ENCODE peak calls at places on chromosomes 5 and 9, in six cellular contexts. E, R, Q, O, W and G are unnamed samples.

GRCh38 chr9:63817622-63818518 is 1467.1 kb downstream of the FOXD4L5 start:
- DNase-seq in O (no peak), Q (peak; percentile 74), R (no peak), E (peak; percentile 47), W (peak; percentile 9), G (peak; percentile 15)

GRCh38 chr5:120466337-120467006 is 2.4 kb downstream of the PRR16 start:
- DNase-seq in Q (no peak), O (no peak), E (no peak), W (no peak), R (no peak), G (no peak)

GRCh38 chr5:169112016-169112415 is 188.9 kb downstream of the SLIT3 start:
- DNase-seq in W (no peak), Q (no peak), E (no peak), O (no peak), R (no peak), G (no peak)

GRCh38 chr5:43620944-43621505 is 18.0 kb downstream of the NNT start:
- DNase-seq in Q (no peak), E (no peak), W (no peak), O (no peak), R (no peak), G (no peak)

GRCh38 chr9:127612993-127613954 is 1.2 kb downstream of the STXBP1 start:
- DNase-seq in E (peak; percentile 82), W (peak; percentile 55), O (peak; percentile 30), Q (no peak), R (peak; percentile 44), G (peak; percentile 52)

GRCh38 chr9:72149231-72149975 is at the start of gene GDA:
- DNase-seq in E (no peak), Q (no peak), W (no peak), O (no peak), R (no peak), G (peak; percentile 8)

GRCh38 chr9:78756813-78757510 is 460.0 kb downstream of the PSAT1 start:
- DNase-seq in O (no peak), Q (no peak), W (no peak), R (no peak), E (no peak), G (no peak)

GRCh38 chr9:113775714-113776113 is 100.4 kb upstream of the ZNF618 start:
- DNase-seq in E (no peak), Q (no peak), O (no peak), R (no peak), W (no peak), G (no peak)

GRCh38 chr9:107848598-107848997 is 359.0 kb upstream of the KLF4 start:
- DNase-seq in Q (no peak), W (no peak), R (no peak), O (no peak), E (no peak), G (peak; percentile 29)

GRCh38 chr5:135042595-135042994 is 8.6 kb upstream of the PITX1 start:
- DNase-seq in O (no peak), R (no peak), Q (no peak), W (no peak), E (no peak), G (no peak)

GRCh38 chr5:135039526-135040296 is 5.7 kb upstream of the PITX1 start:
- DNase-seq in R (no peak), W (no peak), O (no peak), Q (no peak), E (peak; percentile 71), G (no peak)

GRCh38 chr5:135041726-135042125 is 7.7 kb upstream of the PITX1 start:
- DNase-seq in W (no peak), O (no peak), E (no peak), Q (no peak), R (no peak), G (no peak)

GRCh38 chr5:135040331-135041144 is 6.5 kb upstream of the PITX1 start:
- DNase-seq in R (no peak), W (no peak), Q (no peak), E (peak; percentile 77), O (no peak), G (peak; percentile 56)

DNA sequence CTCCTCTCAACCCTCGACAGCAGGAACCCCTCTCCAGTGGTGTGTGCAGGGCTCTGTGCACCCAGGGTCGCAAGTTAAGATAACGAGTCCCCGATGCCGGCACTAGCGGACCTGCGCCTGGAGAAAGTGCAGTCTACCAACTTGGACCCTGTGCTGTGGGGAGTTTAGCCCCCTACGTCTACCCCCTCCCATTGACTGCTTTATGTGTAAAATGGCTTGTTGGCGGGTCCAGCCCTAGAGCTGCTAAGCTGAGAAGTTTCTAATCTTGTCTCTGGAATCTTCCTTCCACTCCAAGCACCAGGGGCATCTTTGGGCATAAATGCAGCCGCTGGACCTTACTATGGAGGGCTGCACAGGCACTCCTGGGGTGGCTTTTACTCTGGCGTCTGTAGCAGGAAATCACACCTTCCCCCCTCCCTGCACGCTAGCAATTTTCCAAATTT is 7.1 kb upstream of the PITX1 start:
- DNase-seq in W (no peak), R (no peak), O (no peak), Q (no peak), E (no peak), G (no peak)
- H3K4me1 ChIP-seq in W (peaks cover 12% of the 10 kb centered on the region), R (peaks cover 7% of the 10 kb centered on the region), O (no peaks in the 10 kb centered on the region), Q (peaks cover 12% of the 10 kb centered on the region), E (no peaks in the 10 kb centered on the region), G (no peaks in the 10 kb centered on the region)

GRCh38 chr5:180613188-180613587 is 21.9 kb upstream of the SCGB3A1 start:
- DNase-seq in Q (no peak), E (no peak), R (no peak), O (no peak), W (no peak), G (no peak)

GRCh38 chr5:180612683-180613082 is 21.4 kb upstream of the SCGB3A1 start:
- DNase-seq in E (no peak), R (no peak), Q (no peak), O (no peak), W (no peak), G (no peak)

GRCh38 chr5:180609386-180609785 is 18.1 kb upstream of the SCGB3A1 start:
- DNase-seq in W (no peak), E (no peak), R (no peak), O (no peak), Q (no peak), G (no peak)

GRCh38 chr5:180609817-180610550 is 18.7 kb upstream of the SCGB3A1 start:
- DNase-seq in R (no peak), E (no peak), W (no peak), Q (no peak), O (no peak), G (no peak)

GRCh38 chr5:180611140-180611850 is 20.0 kb upstream of the SCGB3A1 start:
- DNase-seq in O (peak; percentile 18), W (peak; percentile 81), R (no peak), E (peak; percentile 79), Q (no peak), G (no peak)
- H3K27ac ChIP-seq in O (no peak overlapping the region), W (no peak overlapping the region), R (no peak overlapping the region), E (no peak overlapping the region), Q (no peak overlapping the region), G (no peak overlapping the region)

DNA sequence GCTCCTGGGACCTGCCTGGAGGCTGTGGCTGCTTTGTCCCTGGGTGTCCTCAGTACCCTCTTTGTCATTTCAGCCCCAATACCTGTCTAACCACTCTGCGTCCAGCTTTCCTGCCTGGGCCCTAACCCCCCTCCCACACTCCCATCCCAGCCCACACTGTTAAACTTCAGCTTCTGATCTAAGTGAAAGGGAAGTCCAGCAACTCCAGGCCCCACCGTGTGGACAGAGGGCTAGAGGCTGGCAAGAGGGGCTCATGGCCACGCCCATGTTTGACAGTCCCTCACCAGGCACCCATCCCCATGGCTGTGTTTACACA is 56.3 kb downstream of the SEMA4D start:
- DNase-seq in O (no peak), R (no peak), Q (no peak), W (no peak), E (no peak), G (no peak)
- H3K4me1 ChIP-seq in O (no peaks in the 10 kb centered on the region), R (peaks cover 47% of the 10 kb centered on the region), Q (peaks cover 49% of the 10 kb centered on the region), W (no peaks in the 10 kb centered on the region), E (peaks cover 29% of the 10 kb centered on the region), G (peaks cover 16% of the 10 kb centered on the region)

DNA sequence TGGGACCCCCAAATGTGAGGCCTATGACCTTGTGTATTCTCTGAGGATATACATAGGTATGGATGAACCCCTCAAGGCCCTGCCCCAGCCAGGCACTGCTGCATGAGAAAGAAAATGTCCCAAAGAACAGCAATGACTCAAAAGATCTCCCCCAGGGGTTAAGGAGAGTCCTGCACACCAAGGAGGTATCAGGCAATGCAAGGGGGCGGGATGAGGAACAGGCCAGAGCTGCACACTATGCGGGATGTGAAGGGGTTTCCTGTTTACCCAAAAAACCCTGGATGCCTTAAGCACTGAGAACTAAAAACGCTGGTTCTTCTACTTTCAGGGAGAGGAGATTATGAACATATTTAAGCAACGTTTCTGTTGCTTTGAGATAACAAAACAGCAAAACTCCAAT is 3.4 kb downstream of the RAPGEF1 start:
- DNase-seq in Q (no peak), O (no peak), R (no peak), W (no peak), E (no peak), G (no peak)
- H3K27ac ChIP-seq in Q (no peak overlapping the region), O (no peak overlapping the region), R (peak overlapping the region; percentile 88), W (no peak overlapping the region), E (no peak overlapping the region), G (no peak overlapping the region)

GRCh38 chr5:109693535-109694152 is 3.9 kb downstream of the MAN2A1 start:
- DNase-seq in Q (no peak), O (peak; percentile 4), R (no peak), W (no peak), E (no peak), G (no peak)

GRCh38 chr5:109692011-109692410 is 2.3 kb downstream of the MAN2A1 start:
- DNase-seq in R (no peak), E (no peak), W (no peak), Q (peak; percentile 41), O (peak; percentile 34), G (peak; percentile 61)

GRCh38 chr5:109695005-109695926 is 5.5 kb downstream of the MAN2A1 start:
- DNase-seq in Q (peak; percentile 71), E (no peak), R (no peak), W (peak; percentile 15), O (no peak), G (no peak)

GRCh38 chr5:109692852-109693251 is 3.1 kb downstream of the MAN2A1 start:
- DNase-seq in O (no peak), E (no peak), Q (peak; percentile 85), R (no peak), W (no peak), G (no peak)

DNA sequence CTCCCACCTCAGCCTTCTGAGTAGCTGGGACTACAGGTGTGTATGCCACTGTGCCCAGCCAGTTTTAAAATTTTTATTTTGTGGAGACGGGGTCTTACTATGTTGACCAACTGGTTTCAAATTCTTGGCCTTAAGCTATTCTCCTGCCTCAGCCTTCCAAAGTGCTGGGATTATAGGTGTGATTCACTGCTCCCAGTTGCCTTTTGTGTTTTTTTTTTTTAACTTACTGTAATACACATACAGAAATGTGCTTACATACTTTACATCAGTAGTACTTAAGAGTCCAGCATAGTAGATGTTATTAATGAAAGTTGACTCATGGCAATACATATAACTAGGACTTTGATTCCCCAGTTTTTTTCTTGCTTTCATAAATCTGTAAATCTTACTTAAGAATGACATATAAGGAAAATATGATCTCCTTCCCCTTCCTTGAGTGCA is 4.7 kb downstream of the MAN2A1 start:
- DNase-seq in R (no peak), E (no peak), W (no peak), O (peak; percentile 75), Q (no peak), G (no peak)
- H3K4me1 ChIP-seq in R (peaks cover 69% of the 10 kb centered on the region), E (no peaks in the 10 kb centered on the region), W (peaks cover 24% of the 10 kb centered on the region), O (peaks cover 37% of the 10 kb centered on the region), Q (peaks cover 30% of the 10 kb centered on the region), G (no peaks in the 10 kb centered on the region)

DNA sequence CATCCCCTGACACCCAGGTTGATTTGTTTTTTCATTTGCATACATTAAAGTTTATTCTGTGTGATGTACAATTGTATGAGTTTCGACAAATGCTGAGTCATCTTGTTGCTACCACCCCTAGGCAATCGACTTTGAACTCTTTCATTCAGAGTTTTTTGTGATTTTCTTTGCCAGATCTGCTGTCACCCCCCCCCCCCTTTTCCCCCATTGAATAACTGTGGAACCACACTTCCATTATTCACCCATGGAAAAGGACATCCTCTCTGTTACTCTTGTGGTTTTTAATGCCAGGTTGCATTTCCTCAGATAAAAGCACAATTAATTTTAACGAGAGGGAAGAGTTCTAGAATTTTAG is 13.7 kb upstream of the FAM120AOS start:
- DNase-seq in Q (no peak), O (peak; percentile 34), W (peak; percentile 42), E (no peak), R (no peak), G (no peak)
- H3K27ac ChIP-seq in Q (no peak overlapping the region), O (peak overlapping the region; percentile 51), W (peak overlapping the region; percentile 53), E (no peak overlapping the region), R (peak overlapping the region; percentile 52), G (no peak overlapping the region)